ENCODE peak calls at places on chromosome 17, in ten cellular contexts. One of them, this sample, is unnamed.

GRCh38 chr17:81427446-81428120 is 32.3 kb downstream of the BAHCC1 start:
- DNase-seq in effector memory CD8-positive, alpha-beta T cell: no peak
- DNase-seq in dorsolateral prefrontal cortex: peak
- DNase-seq in non-pigmented ciliary epithelial cell: no peak
- DNase-seq in body of pancreas: peak
- DNase-seq in GM13977: no peak
- DNase-seq in AG09319: no peak
- DNase-seq in naive thymus-derived CD8-positive, alpha-beta T cell: peak
- DNase-seq in NCI-H2081: peak
- DNase-seq in stimulated activated CD8-positive, alpha-beta memory T cell treated with anti-CD3 and anti-CD28 coated beads, Interleukin-15, amount 100 ng/mL, for 1 hour: no peak
- DNase-seq in this sample: no peak

GRCh38 chr17:78154903-78155811 is 9.0 kb downstream of the C17orf99 start:
- DNase-seq in effector memory CD8-positive, alpha-beta T cell: no peak
- DNase-seq in dorsolateral prefrontal cortex: no peak
- DNase-seq in non-pigmented ciliary epithelial cell: no peak
- DNase-seq in body of pancreas: no peak
- DNase-seq in GM13977: peak
- DNase-seq in AG09319: no peak
- DNase-seq in naive thymus-derived CD8-positive, alpha-beta T cell: no peak
- DNase-seq in NCI-H2081: no peak
- DNase-seq in stimulated activated CD8-positive, alpha-beta memory T cell treated with anti-CD3 and anti-CD28 coated beads, Interleukin-15, amount 100 ng/mL, for 1 hour: no peak
- DNase-seq in this sample: no peak

GRCh38 chr17:61381537-61381936 is 18.1 kb upstream of the TBX2 start:
- DNase-seq in effector memory CD8-positive, alpha-beta T cell: no peak
- DNase-seq in dorsolateral prefrontal cortex: no peak
- DNase-seq in non-pigmented ciliary epithelial cell: no peak
- DNase-seq in body of pancreas: no peak
- DNase-seq in GM13977: no peak
- DNase-seq in AG09319: no peak
- DNase-seq in naive thymus-derived CD8-positive, alpha-beta T cell: no peak
- DNase-seq in NCI-H2081: no peak
- DNase-seq in stimulated activated CD8-positive, alpha-beta memory T cell treated with anti-CD3 and anti-CD28 coated beads, Interleukin-15, amount 100 ng/mL, for 1 hour: no peak
- DNase-seq in this sample: no peak

GRCh38 chr17:38464251-38464722 is 36.0 kb downstream of the ARHGAP23 start:
- DNase-seq in effector memory CD8-positive, alpha-beta T cell: no peak
- DNase-seq in dorsolateral prefrontal cortex: peak
- DNase-seq in non-pigmented ciliary epithelial cell: no peak
- DNase-seq in body of pancreas: no peak
- DNase-seq in GM13977: peak
- DNase-seq in AG09319: no peak
- DNase-seq in naive thymus-derived CD8-positive, alpha-beta T cell: no peak
- DNase-seq in NCI-H2081: no peak
- DNase-seq in stimulated activated CD8-positive, alpha-beta memory T cell treated with anti-CD3 and anti-CD28 coated beads, Interleukin-15, amount 100 ng/mL, for 1 hour: no peak
- DNase-seq in this sample: no peak

GRCh38 chr17:41061969-41062368 is 2.1 kb upstream of the KRTAP2-3 start:
- DNase-seq in effector memory CD8-positive, alpha-beta T cell: no peak
- DNase-seq in dorsolateral prefrontal cortex: no peak
- DNase-seq in non-pigmented ciliary epithelial cell: peak
- DNase-seq in body of pancreas: no peak
- DNase-seq in GM13977: no peak
- DNase-seq in AG09319: peak
- DNase-seq in naive thymus-derived CD8-positive, alpha-beta T cell: no peak
- DNase-seq in NCI-H2081: no peak
- DNase-seq in stimulated activated CD8-positive, alpha-beta memory T cell treated with anti-CD3 and anti-CD28 coated beads, Interleukin-15, amount 100 ng/mL, for 1 hour: no peak
- DNase-seq in this sample: no peak

GRCh38 chr17:51585514-51586104 is 325.3 kb downstream of the UTP18 start:
- DNase-seq in effector memory CD8-positive, alpha-beta T cell: no peak
- DNase-seq in dorsolateral prefrontal cortex: no peak
- DNase-seq in non-pigmented ciliary epithelial cell: no peak
- DNase-seq in body of pancreas: peak
- DNase-seq in GM13977: no peak
- DNase-seq in AG09319: no peak
- DNase-seq in naive thymus-derived CD8-positive, alpha-beta T cell: no peak
- DNase-seq in NCI-H2081: no peak
- DNase-seq in stimulated activated CD8-positive, alpha-beta memory T cell treated with anti-CD3 and anti-CD28 coated beads, Interleukin-15, amount 100 ng/mL, for 1 hour: no peak
- DNase-seq in this sample: no peak

GRCh38 chr17:64411999-64412771 is 21.5 kb upstream of the PECAM1 start:
- DNase-seq in effector memory CD8-positive, alpha-beta T cell: no peak
- DNase-seq in dorsolateral prefrontal cortex: peak
- DNase-seq in non-pigmented ciliary epithelial cell: no peak
- DNase-seq in body of pancreas: peak
- DNase-seq in GM13977: no peak
- DNase-seq in AG09319: no peak
- DNase-seq in naive thymus-derived CD8-positive, alpha-beta T cell: no peak
- DNase-seq in NCI-H2081: no peak
- DNase-seq in stimulated activated CD8-positive, alpha-beta memory T cell treated with anti-CD3 and anti-CD28 coated beads, Interleukin-15, amount 100 ng/mL, for 1 hour: no peak
- DNase-seq in this sample: no peak

GRCh38 chr17:55238931-55239297 is 25.8 kb upstream of the HLF start:
- DNase-seq in effector memory CD8-positive, alpha-beta T cell: no peak
- DNase-seq in dorsolateral prefrontal cortex: no peak
- DNase-seq in non-pigmented ciliary epithelial cell: no peak
- DNase-seq in body of pancreas: peak
- DNase-seq in GM13977: peak
- DNase-seq in AG09319: no peak
- DNase-seq in naive thymus-derived CD8-positive, alpha-beta T cell: no peak
- DNase-seq in NCI-H2081: peak
- DNase-seq in stimulated activated CD8-positive, alpha-beta memory T cell treated with anti-CD3 and anti-CD28 coated beads, Interleukin-15, amount 100 ng/mL, for 1 hour: no peak
- DNase-seq in this sample: no peak

GRCh38 chr17:1720856-1721386 is 3.6 kb upstream of the WDR81 start:
- DNase-seq in effector memory CD8-positive, alpha-beta T cell: peak
- DNase-seq in dorsolateral prefrontal cortex: peak
- DNase-seq in non-pigmented ciliary epithelial cell: no peak
- DNase-seq in body of pancreas: peak
- DNase-seq in GM13977: no peak
- DNase-seq in AG09319: no peak
- DNase-seq in naive thymus-derived CD8-positive, alpha-beta T cell: peak
- DNase-seq in NCI-H2081: peak
- DNase-seq in stimulated activated CD8-positive, alpha-beta memory T cell treated with anti-CD3 and anti-CD28 coated beads, Interleukin-15, amount 100 ng/mL, for 1 hour: peak
- DNase-seq in this sample: peak

GRCh38 chr17:70034158-70034557 is 40.9 kb upstream of the KCNJ16 start:
- DNase-seq in effector memory CD8-positive, alpha-beta T cell: no peak
- DNase-seq in dorsolateral prefrontal cortex: no peak
- DNase-seq in non-pigmented ciliary epithelial cell: no peak
- DNase-seq in body of pancreas: no peak
- DNase-seq in GM13977: no peak
- DNase-seq in AG09319: no peak
- DNase-seq in naive thymus-derived CD8-positive, alpha-beta T cell: no peak
- DNase-seq in NCI-H2081: no peak
- DNase-seq in stimulated activated CD8-positive, alpha-beta memory T cell treated with anti-CD3 and anti-CD28 coated beads, Interleukin-15, amount 100 ng/mL, for 1 hour: no peak
- DNase-seq in this sample: no peak

GRCh38 chr17:49497147-49498036 is 2.3 kb downstream of the NGFR start:
- DNase-seq in effector memory CD8-positive, alpha-beta T cell: peak
- DNase-seq in dorsolateral prefrontal cortex: no peak
- DNase-seq in non-pigmented ciliary epithelial cell: no peak
- DNase-seq in body of pancreas: no peak
- DNase-seq in GM13977: no peak
- DNase-seq in AG09319: no peak
- DNase-seq in naive thymus-derived CD8-positive, alpha-beta T cell: peak
- DNase-seq in NCI-H2081: peak
- DNase-seq in stimulated activated CD8-positive, alpha-beta memory T cell treated with anti-CD3 and anti-CD28 coated beads, Interleukin-15, amount 100 ng/mL, for 1 hour: no peak
- DNase-seq in this sample: peak

GRCh38 chr17:2796164-2797140 is at the start of gene RAP1GAP2:
- DNase-seq in effector memory CD8-positive, alpha-beta T cell: peak
- DNase-seq in dorsolateral prefrontal cortex: peak
- DNase-seq in non-pigmented ciliary epithelial cell: no peak
- DNase-seq in body of pancreas: peak
- DNase-seq in GM13977: no peak
- DNase-seq in AG09319: no peak
- DNase-seq in naive thymus-derived CD8-positive, alpha-beta T cell: peak
- DNase-seq in NCI-H2081: no peak
- DNase-seq in stimulated activated CD8-positive, alpha-beta memory T cell treated with anti-CD3 and anti-CD28 coated beads, Interleukin-15, amount 100 ng/mL, for 1 hour: peak
- DNase-seq in this sample: peak

This sample was measured in stimulated activated naive CD4-positive, alpha-beta T cell.